ENCODE peak calls at places on chromosomes 1 and 21, in five cellular contexts. One of them, this sample, is unnamed.

GRCh38 chr1:14190508-14190907 is 408.0 kb upstream of the KAZN start:
- DNase-seq in astrocyte of the spinal cord: peak
- DNase-seq in choroid plexus epithelial cell: peak
- DNase-seq in left ventricle myocardium inferior: no peak
- DNase-seq in AG09309: no peak
- DNase-seq in this sample: peak

GRCh38 chr1:96598416-96599168 is 123.0 kb upstream of the PTBP2 start:
- DNase-seq in left ventricle myocardium inferior: no peak
- DNase-seq in choroid plexus epithelial cell: peak
- DNase-seq in AG09309: peak
- DNase-seq in astrocyte of the spinal cord: peak
- DNase-seq in this sample: peak

GRCh38 chr21:23886828-23887708 is 1720.2 kb downstream of the MRPL39 start:
- DNase-seq in astrocyte of the spinal cord: no peak
- DNase-seq in left ventricle myocardium inferior: no peak
- DNase-seq in choroid plexus epithelial cell: no peak
- DNase-seq in AG09309: no peak
- DNase-seq in this sample: no peak

GRCh38 chr1:241749041-241749798 is 97.1 kb downstream of the WDR64 start:
- DNase-seq in left ventricle myocardium inferior: no peak
- DNase-seq in choroid plexus epithelial cell: no peak
- DNase-seq in AG09309: peak
- DNase-seq in astrocyte of the spinal cord: peak
- DNase-seq in this sample: no peak

GRCh38 chr1:38296047-38296446 is 249.5 kb upstream of the POU3F1 start:
- DNase-seq in astrocyte of the spinal cord: no peak
- DNase-seq in left ventricle myocardium inferior: no peak
- DNase-seq in choroid plexus epithelial cell: no peak
- DNase-seq in AG09309: no peak
- DNase-seq in this sample: no peak

GRCh38 chr1:46041974-46042373 is 90.5 kb downstream of the PIK3R3 start:
- DNase-seq in choroid plexus epithelial cell: no peak
- DNase-seq in left ventricle myocardium inferior: no peak
- DNase-seq in astrocyte of the spinal cord: peak
- DNase-seq in AG09309: no peak
- DNase-seq in this sample: peak

GRCh38 chr21:44425307-44425894 is 29.9 kb upstream of the LRRC3 start:
- DNase-seq in astrocyte of the spinal cord: no peak
- DNase-seq in AG09309: no peak
- DNase-seq in left ventricle myocardium inferior: peak
- DNase-seq in choroid plexus epithelial cell: no peak
- DNase-seq in this sample: no peak

GRCh38 chr1:202207292-202207691 is 13.7 kb downstream of the LGR6 start:
- DNase-seq in left ventricle myocardium inferior: no peak
- DNase-seq in AG09309: peak
- DNase-seq in astrocyte of the spinal cord: peak
- DNase-seq in choroid plexus epithelial cell: peak
- DNase-seq in this sample: peak

GRCh38 chr1:99005142-99005491 is 456 bp upstream of the PLPPR5 start:
- DNase-seq in AG09309: no peak
- DNase-seq in left ventricle myocardium inferior: no peak
- DNase-seq in choroid plexus epithelial cell: peak
- DNase-seq in astrocyte of the spinal cord: no peak
- DNase-seq in this sample: peak

GRCh38 chr1:210292276-210292851 is 36.3 kb upstream of the HHAT start:
- DNase-seq in astrocyte of the spinal cord: peak
- DNase-seq in choroid plexus epithelial cell: no peak
- DNase-seq in left ventricle myocardium inferior: peak
- DNase-seq in AG09309: no peak
- DNase-seq in this sample: no peak

GRCh38 chr1:25829046-25829445 is 9.3 kb downstream of the MTFR1L start:
- DNase-seq in choroid plexus epithelial cell: no peak
- DNase-seq in AG09309: no peak
- DNase-seq in left ventricle myocardium inferior: no peak
- DNase-seq in astrocyte of the spinal cord: no peak
- DNase-seq in this sample: no peak

GRCh38 chr1:24704411-24705259 is 40.6 kb upstream of the CLIC4 start:
- DNase-seq in AG09309: no peak
- DNase-seq in left ventricle myocardium inferior: no peak
- DNase-seq in choroid plexus epithelial cell: peak
- DNase-seq in astrocyte of the spinal cord: peak
- DNase-seq in this sample: peak

GRCh38 chr1:109876617-109877319 is 33.9 kb upstream of the CSF1 start:
- DNase-seq in AG09309: peak
- DNase-seq in astrocyte of the spinal cord: peak
- DNase-seq in left ventricle myocardium inferior: no peak
- DNase-seq in choroid plexus epithelial cell: peak
- DNase-seq in this sample: peak

GRCh38 chr1:167594827-167595226 is 35.2 kb upstream of the RCSD1 start:
- DNase-seq in choroid plexus epithelial cell: no peak
- DNase-seq in astrocyte of the spinal cord: no peak
- DNase-seq in left ventricle myocardium inferior: no peak
- DNase-seq in AG09309: no peak
- DNase-seq in this sample: no peak

GRCh38 chr21:35015435-35016024 is 33.6 kb downstream of the RUNX1 start:
- DNase-seq in choroid plexus epithelial cell: no peak
- DNase-seq in AG09309: no peak
- DNase-seq in astrocyte of the spinal cord: no peak
- DNase-seq in left ventricle myocardium inferior: no peak
- DNase-seq in this sample: no peak

GRCh38 chr1:59045137-59045536 is 251.8 kb upstream of the FGGY start:
- DNase-seq in left ventricle myocardium inferior: no peak
- DNase-seq in choroid plexus epithelial cell: no peak
- DNase-seq in astrocyte of the spinal cord: no peak
- DNase-seq in AG09309: no peak
- DNase-seq in this sample: no peak

GRCh38 chr1:226671268-226671667 is 67.8 kb downstream of the ITPKB start:
- DNase-seq in AG09309: no peak
- DNase-seq in choroid plexus epithelial cell: no peak
- DNase-seq in astrocyte of the spinal cord: no peak
- DNase-seq in left ventricle myocardium inferior: no peak
- DNase-seq in this sample: no peak

GRCh38 chr1:93620169-93620840 is 61.3 kb downstream of the BCAR3 start:
- DNase-seq in left ventricle myocardium inferior: no peak
- DNase-seq in AG09309: no peak
- DNase-seq in astrocyte of the spinal cord: peak
- DNase-seq in choroid plexus epithelial cell: no peak
- DNase-seq in this sample: peak

GRCh38 chr1:192907545-192908243 is 98.9 kb downstream of the RGS2 start:
- DNase-seq in AG09309: no peak
- DNase-seq in choroid plexus epithelial cell: peak
- DNase-seq in astrocyte of the spinal cord: peak
- DNase-seq in left ventricle myocardium inferior: no peak
- DNase-seq in this sample: peak

GRCh38 chr1:37078866-37079265 is 44.6 kb upstream of the GRIK3 start:
- DNase-seq in choroid plexus epithelial cell: no peak
- DNase-seq in AG09309: no peak
- DNase-seq in left ventricle myocardium inferior: no peak
- DNase-seq in astrocyte of the spinal cord: no peak
- DNase-seq in this sample: no peak

GRCh38 chr1:203480525-203481084 is 5.0 kb downstream of the PRELP start:
- DNase-seq in left ventricle myocardium inferior: peak
- DNase-seq in astrocyte of the spinal cord: peak
- DNase-seq in choroid plexus epithelial cell: peak
- DNase-seq in AG09309: peak
- DNase-seq in this sample: peak

GRCh38 chr1:43930949-43931275 is 2.7 kb upstream of the ARTN start:
- DNase-seq in AG09309: no peak
- DNase-seq in astrocyte of the spinal cord: no peak
- DNase-seq in left ventricle myocardium inferior: no peak
- DNase-seq in choroid plexus epithelial cell: no peak
- DNase-seq in this sample: peak

GRCh38 chr1:202046748-202047708 is 36.6 kb downstream of the ELF3 start:
- DNase-seq in choroid plexus epithelial cell: no peak
- DNase-seq in AG09309: no peak
- DNase-seq in left ventricle myocardium inferior: no peak
- DNase-seq in astrocyte of the spinal cord: no peak
- DNase-seq in this sample: no peak

GRCh38 chr1:159854101-159854692 is 8.3 kb downstream of the VSIG8 start:
- DNase-seq in choroid plexus epithelial cell: peak
- DNase-seq in left ventricle myocardium inferior: peak
- DNase-seq in AG09309: no peak
- DNase-seq in astrocyte of the spinal cord: peak
- DNase-seq in this sample: peak

GRCh38 chr1:245290836-245291235 is 136.1 kb downstream of the KIF26B start:
- DNase-seq in AG09309: no peak
- DNase-seq in left ventricle myocardium inferior: no peak
- DNase-seq in choroid plexus epithelial cell: peak
- DNase-seq in astrocyte of the spinal cord: peak
- DNase-seq in this sample: no peak

GRCh38 chr1:205913451-205914204 is 29.6 kb downstream of the SLC26A9 start:
- DNase-seq in left ventricle myocardium inferior: peak
- DNase-seq in choroid plexus epithelial cell: no peak
- DNase-seq in AG09309: no peak
- DNase-seq in astrocyte of the spinal cord: no peak
- DNase-seq in this sample: peak

GRCh38 chr1:27435566-27436203 is 43.3 kb downstream of the GPR3 start:
- DNase-seq in astrocyte of the spinal cord: no peak
- DNase-seq in choroid plexus epithelial cell: no peak
- DNase-seq in AG09309: no peak
- DNase-seq in left ventricle myocardium inferior: no peak
- DNase-seq in this sample: no peak

GRCh38 chr1:22662318-22662717 is 9.3 kb downstream of the C1QB start:
- DNase-seq in choroid plexus epithelial cell: peak
- DNase-seq in astrocyte of the spinal cord: no peak
- DNase-seq in left ventricle myocardium inferior: peak
- DNase-seq in AG09309: no peak
- DNase-seq in this sample: no peak

GRCh38 chr1:21302747-21303715 is 12.8 kb upstream of the ECE1 start:
- DNase-seq in AG09309: peak
- DNase-seq in astrocyte of the spinal cord: peak
- DNase-seq in left ventricle myocardium inferior: no peak
- DNase-seq in choroid plexus epithelial cell: peak
- DNase-seq in this sample: peak

GRCh38 chr1:231724876-231725647 is 98.5 kb downstream of the DISC1 start:
- DNase-seq in astrocyte of the spinal cord: peak
- DNase-seq in left ventricle myocardium inferior: no peak
- DNase-seq in choroid plexus epithelial cell: peak
- DNase-seq in AG09309: peak
- DNase-seq in this sample: peak

GRCh38 chr1:184225501-184226487 is 161.0 kb upstream of the C1orf21 start:
- DNase-seq in choroid plexus epithelial cell: no peak
- DNase-seq in astrocyte of the spinal cord: no peak
- DNase-seq in left ventricle myocardium inferior: no peak
- DNase-seq in AG09309: no peak
- DNase-seq in this sample: no peak

GRCh38 chr1:197692965-197693364 is 82.3 kb downstream of the DENND1B start:
- DNase-seq in left ventricle myocardium inferior: no peak
- DNase-seq in AG09309: peak
- DNase-seq in choroid plexus epithelial cell: peak
- DNase-seq in astrocyte of the spinal cord: peak
- DNase-seq in this sample: peak

GRCh38 chr1:31372961-31373896 is at the start of gene FABP3:
- DNase-seq in left ventricle myocardium inferior: peak
- DNase-seq in AG09309: no peak
- DNase-seq in astrocyte of the spinal cord: peak
- DNase-seq in choroid plexus epithelial cell: peak
- DNase-seq in this sample: peak
- TF ChIP-seq CTCF in left ventricle myocardium inferior: no peak
- TF ChIP-seq CTCF in AG09309: no peak
- TF ChIP-seq CTCF in astrocyte of the spinal cord: no peak
- TF ChIP-seq CTCF in choroid plexus epithelial cell: no peak
- TF ChIP-seq CTCF in this sample: no peak

GRCh38 chr1:153730468-153730988 is 2.7 kb downstream of the INTS3 start:
- DNase-seq in left ventricle myocardium inferior: no peak
- DNase-seq in astrocyte of the spinal cord: no peak
- DNase-seq in choroid plexus epithelial cell: no peak
- DNase-seq in AG09309: no peak
- DNase-seq in this sample: no peak

GRCh38 chr1:153735090-153735420 is 7.2 kb downstream of the INTS3 start:
- DNase-seq in AG09309: no peak
- DNase-seq in left ventricle myocardium inferior: no peak
- DNase-seq in astrocyte of the spinal cord: no peak
- DNase-seq in choroid plexus epithelial cell: no peak
- DNase-seq in this sample: no peak

GRCh38 chr1:153733970-153734369 is 6.1 kb downstream of the INTS3 start:
- DNase-seq in choroid plexus epithelial cell: no peak
- DNase-seq in AG09309: no peak
- DNase-seq in astrocyte of the spinal cord: no peak
- DNase-seq in left ventricle myocardium inferior: no peak
- DNase-seq in this sample: no peak

GRCh38 chr1:153734380-153735089 is 6.7 kb downstream of the INTS3 start:
- DNase-seq in AG09309: no peak
- DNase-seq in astrocyte of the spinal cord: no peak
- DNase-seq in left ventricle myocardium inferior: no peak
- DNase-seq in choroid plexus epithelial cell: no peak
- DNase-seq in this sample: no peak
- H3K4me3 ChIP-seq in AG09309: no peak
- H3K4me3 ChIP-seq in astrocyte of the spinal cord: no peak
- H3K4me3 ChIP-seq in left ventricle myocardium inferior: no peak
- H3K4me3 ChIP-seq in choroid plexus epithelial cell: no peak
- H3K4me3 ChIP-seq in this sample: no peak

GRCh38 chr1:162724583-162725120 is 65.8 kb upstream of the HSD17B7 start:
- DNase-seq in choroid plexus epithelial cell: no peak
- DNase-seq in astrocyte of the spinal cord: no peak
- DNase-seq in AG09309: no peak
- DNase-seq in left ventricle myocardium inferior: no peak
- DNase-seq in this sample: no peak

GRCh38 chr1:162722036-162722435 is 68.5 kb upstream of the HSD17B7 start:
- DNase-seq in AG09309: no peak
- DNase-seq in left ventricle myocardium inferior: no peak
- DNase-seq in astrocyte of the spinal cord: no peak
- DNase-seq in choroid plexus epithelial cell: no peak
- DNase-seq in this sample: no peak

GRCh38 chr1:162728597-162728996 is 61.9 kb upstream of the HSD17B7 start:
- DNase-seq in astrocyte of the spinal cord: no peak
- DNase-seq in AG09309: no peak
- DNase-seq in left ventricle myocardium inferior: no peak
- DNase-seq in choroid plexus epithelial cell: no peak
- DNase-seq in this sample: no peak

GRCh38 chr1:162726539-162726938 is 64.0 kb upstream of the HSD17B7 start:
- DNase-seq in AG09309: no peak
- DNase-seq in astrocyte of the spinal cord: no peak
- DNase-seq in choroid plexus epithelial cell: no peak
- DNase-seq in left ventricle myocardium inferior: no peak
- DNase-seq in this sample: no peak

DNA sequence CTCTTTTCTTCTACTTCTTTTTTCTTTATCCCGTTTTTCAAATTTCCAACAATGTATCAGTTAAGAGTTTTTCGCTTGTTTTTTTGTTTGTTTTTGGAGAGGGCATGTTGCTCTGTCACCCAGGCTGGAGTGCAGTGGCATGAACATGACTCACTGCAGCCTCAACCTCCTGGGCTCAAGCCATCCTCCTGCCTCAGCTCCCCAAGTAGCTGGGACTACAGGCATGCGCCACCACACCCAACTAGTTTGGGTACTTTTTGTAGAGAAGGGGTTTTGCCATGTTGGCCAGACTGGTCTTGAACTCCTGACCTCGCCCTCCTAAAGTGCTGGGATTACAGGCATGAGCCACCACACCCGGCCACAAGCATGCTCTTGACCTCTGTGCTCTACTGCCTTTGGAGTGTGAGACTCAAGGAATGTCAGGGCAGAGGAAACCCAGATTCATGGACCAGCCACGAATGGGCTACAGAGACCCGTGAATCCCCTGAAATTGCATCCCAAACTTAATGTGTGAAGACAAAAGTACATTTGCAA is 65.1 kb upstream of the HSD17B7 start:
- DNase-seq in choroid plexus epithelial cell: no peak
- DNase-seq in AG09309: no peak
- DNase-seq in left ventricle myocardium inferior: no peak
- DNase-seq in astrocyte of the spinal cord: no peak
- DNase-seq in this sample: no peak
- TF ChIP-seq CTCF in choroid plexus epithelial cell: no peak
- TF ChIP-seq CTCF in AG09309: no peak
- TF ChIP-seq CTCF in left ventricle myocardium inferior: no peak
- TF ChIP-seq CTCF in astrocyte of the spinal cord: no peak
- TF ChIP-seq CTCF in this sample: no peak

GRCh38 chr1:2322065-2322571 is 69.2 kb downstream of the MORN1 start:
- DNase-seq in choroid plexus epithelial cell: peak
- DNase-seq in AG09309: peak
- DNase-seq in left ventricle myocardium inferior: peak
- DNase-seq in astrocyte of the spinal cord: peak
- DNase-seq in this sample: peak
- H3K4me3 ChIP-seq in choroid plexus epithelial cell: peak
- H3K4me3 ChIP-seq in AG09309: no peak
- H3K4me3 ChIP-seq in left ventricle myocardium inferior: peak
- H3K4me3 ChIP-seq in astrocyte of the spinal cord: no peak
- H3K4me3 ChIP-seq in this sample: no peak